ENCODE peak calls at places on chromosomes 7 and 10, in eight cellular contexts. X, Z, A, F, E, G, T and I are unnamed samples.

GRCh38 chr10:62459072-62459471 is 84.9 kb downstream of the ZNF365 start:
- DNase-seq in X (no peak), Z (no peak), A (no peak), F (no peak), E (no peak), G (no peak), T (no peak), I (peak; percentile 83)

GRCh38 chr10:104123397-104123796 is 1.4 kb downstream of the SFR1 start:
- DNase-seq in X (no peak), Z (peak; percentile 38), A (no peak), F (no peak), E (no peak), G (no peak), T (peak; percentile 21), I (peak; percentile 36)

GRCh38 chr10:49284356-49284755 is 14.6 kb upstream of the C10orf71 start:
- DNase-seq in X (no peak), Z (no peak), A (no peak), F (no peak), E (no peak), G (no peak), T (no peak), I (no peak)

GRCh38 chr10:8511026-8511425 is 456.5 kb downstream of the GATA3 start:
- DNase-seq in X (no peak), Z (no peak), A (no peak), F (no peak), E (no peak), G (no peak), T (no peak), I (no peak)

GRCh38 chr10:78754269-78755074 is 314.3 kb upstream of the ZMIZ1 start:
- DNase-seq in X (no peak), Z (no peak), A (peak; percentile 21), F (no peak), E (no peak), G (no peak), T (no peak), I (peak; percentile 54)

GRCh38 chr7:137882261-137882668 is 35.5 kb upstream of the DGKI start:
- DNase-seq in X (peak; percentile 70), Z (peak; percentile 84), A (no peak), F (no peak), E (no peak), G (no peak), T (no peak), I (no peak)

GRCh38 chr7:32169236-32169635 is 99.0 kb upstream of the PDE1C start:
- DNase-seq in X (no peak), Z (no peak), A (no peak), F (no peak), E (no peak), G (no peak), T (no peak), I (peak; percentile 10)

GRCh38 chr10:130777507-130778165 is 533.9 kb downstream of the TCERG1L start:
- DNase-seq in X (no peak), Z (no peak), A (no peak), F (no peak), E (peak; percentile 33), G (no peak), T (no peak), I (no peak)

GRCh38 chr7:121832347-121832746 is 40.6 kb upstream of the PTPRZ1 start:
- DNase-seq in X (no peak), Z (no peak), A (no peak), F (no peak), E (no peak), G (no peak), T (no peak), I (no peak)

DNA sequence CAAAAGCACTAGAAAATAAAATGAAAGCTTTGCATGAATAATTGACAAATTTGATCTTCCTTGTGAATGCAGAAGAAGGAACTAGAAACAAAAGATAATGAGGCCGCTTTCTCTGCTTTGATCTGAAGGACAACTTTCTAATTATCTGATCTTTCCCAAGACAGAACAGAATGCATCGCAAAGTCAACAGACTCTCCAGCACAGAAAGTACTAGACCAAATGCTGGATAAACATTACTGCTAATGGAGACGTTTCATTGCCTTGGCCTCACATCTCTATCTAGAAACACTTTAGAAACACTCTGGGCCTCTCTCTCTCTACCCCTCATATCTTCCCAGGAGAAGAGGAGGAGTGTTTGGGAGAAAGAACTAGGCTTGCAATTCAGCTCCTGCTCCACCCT is 76.4 kb downstream of the LRRC17 start:
- DNase-seq in X (no peak), Z (no peak), A (no peak), F (no peak), E (no peak), G (no peak), T (no peak), I (no peak)
- H3K9me3 ChIP-seq in X (no peaks in the 10 kb centered on the region), Z (no peaks in the 10 kb centered on the region), A (no peaks in the 10 kb centered on the region), F (no peaks in the 10 kb centered on the region), E (no peaks in the 10 kb centered on the region), G (no peaks in the 10 kb centered on the region), T (no peaks in the 10 kb centered on the region), I (no peaks in the 10 kb centered on the region)

GRCh38 chr7:52877240-52877639 is 158.2 kb upstream of the POM121L12 start:
- DNase-seq in X (no peak), Z (no peak), A (no peak), F (no peak), E (no peak), G (no peak), T (no peak), I (no peak)
- H3K9me3 ChIP-seq in X (no peaks in the 10 kb centered on the region), Z (no peaks in the 10 kb centered on the region), A (no peaks in the 10 kb centered on the region), F (no peaks in the 10 kb centered on the region), E (no peaks in the 10 kb centered on the region), G (no peaks in the 10 kb centered on the region), T (no peaks in the 10 kb centered on the region), I (peaks cover 42% of the 10 kb centered on the region)

DNA sequence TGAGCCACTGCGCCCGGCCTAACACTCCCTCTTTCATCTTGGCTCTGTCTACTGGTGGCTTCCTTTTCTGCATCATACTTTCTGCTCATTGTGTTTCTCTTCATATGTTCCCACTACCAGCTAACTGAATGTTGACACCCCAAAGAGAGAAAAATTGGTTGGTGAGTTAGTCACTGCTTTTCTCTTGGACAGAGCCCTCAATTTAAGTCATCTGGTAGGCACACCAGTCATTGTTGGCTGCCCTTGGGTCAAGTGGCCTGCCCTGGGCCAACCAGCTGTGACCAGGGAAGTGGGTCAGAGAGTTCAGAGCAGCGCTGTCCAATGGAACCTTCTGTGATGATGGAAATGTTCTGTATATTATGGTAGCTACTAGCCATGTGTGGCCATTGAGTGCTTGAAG is 52.0 kb downstream of the GRK5 start:
- DNase-seq in X (no peak), Z (no peak), A (no peak), F (no peak), E (no peak), G (no peak), T (no peak), I (no peak)
- H3K9me3 ChIP-seq in X (no peaks in the 10 kb centered on the region), Z (peaks cover 4% of the 10 kb centered on the region), A (no peaks in the 10 kb centered on the region), F (no peaks in the 10 kb centered on the region), E (no peaks in the 10 kb centered on the region), G (no peaks in the 10 kb centered on the region), T (no peaks in the 10 kb centered on the region), I (no peaks in the 10 kb centered on the region)

GRCh38 chr7:158176561-158177173 is 411.0 kb downstream of the PTPRN2 start:
- DNase-seq in X (no peak), Z (no peak), A (no peak), F (no peak), E (no peak), G (no peak), T (no peak), I (no peak)

GRCh38 chr7:158175779-158176178 is 411.8 kb downstream of the PTPRN2 start:
- DNase-seq in X (no peak), Z (no peak), A (no peak), F (no peak), E (no peak), G (no peak), T (no peak), I (no peak)

GRCh38 chr7:158174947-158175346 is 412.7 kb downstream of the PTPRN2 start:
- DNase-seq in X (no peak), Z (no peak), A (no peak), F (no peak), E (no peak), G (no peak), T (no peak), I (no peak)
- H3K9me3 ChIP-seq in X (no peaks in the 10 kb centered on the region), Z (no peaks in the 10 kb centered on the region), A (no peaks in the 10 kb centered on the region), F (no peaks in the 10 kb centered on the region), E (peaks cover 37% of the 10 kb centered on the region), G (no peaks in the 10 kb centered on the region), T (no peaks in the 10 kb centered on the region), I (peaks cover 23% of the 10 kb centered on the region)

GRCh38 chr10:37549054-37549453 is 308.4 kb downstream of the ZNF248 start:
- DNase-seq in X (no peak), Z (no peak), A (no peak), F (no peak), E (no peak), G (no peak), T (no peak), I (no peak)
- H3K9me3 ChIP-seq in X (no peaks in the 10 kb centered on the region), Z (no peaks in the 10 kb centered on the region), A (no peaks in the 10 kb centered on the region), F (no peaks in the 10 kb centered on the region), E (no peaks in the 10 kb centered on the region), G (no peaks in the 10 kb centered on the region), T (no peaks in the 10 kb centered on the region), I (peaks cover 7% of the 10 kb centered on the region)

GRCh38 chr10:42519761-42520460 is 118.5 kb downstream of the ZNF33B start:
- DNase-seq in X (no peak), Z (no peak), A (no peak), F (no peak), E (no peak), G (no peak), T (no peak), I (no peak)
- H3K9me3 ChIP-seq in X (peaks cover 97% of the 10 kb centered on the region), Z (peaks cover 92% of the 10 kb centered on the region), A (peaks cover 9% of the 10 kb centered on the region), F (peaks cover 3% of the 10 kb centered on the region), E (peaks cover 100% of the 10 kb centered on the region), G (peaks cover 14% of the 10 kb centered on the region), T (no peaks in the 10 kb centered on the region), I (peaks cover 81% of the 10 kb centered on the region)

GRCh38 chr7:158000160-158000559 is 587.5 kb downstream of the PTPRN2 start:
- DNase-seq in X (no peak), Z (no peak), A (no peak), F (no peak), E (no peak), G (no peak), T (no peak), I (no peak)

GRCh38 chr7:158003441-158004122 is 584.0 kb downstream of the PTPRN2 start:
- DNase-seq in X (no peak), Z (no peak), A (no peak), F (no peak), E (no peak), G (no peak), T (peak; percentile 57), I (no peak)

GRCh38 chr7:158002486-158003080 is 585.0 kb downstream of the PTPRN2 start:
- DNase-seq in X (no peak), Z (no peak), A (no peak), F (no peak), E (no peak), G (no peak), T (no peak), I (no peak)

GRCh38 chr7:158001621-158002320 is 585.9 kb downstream of the PTPRN2 start:
- DNase-seq in X (no peak), Z (no peak), A (no peak), F (no peak), E (peak; percentile 85), G (no peak), T (no peak), I (no peak)

GRCh38 chr7:158001003-158001402 is 586.6 kb downstream of the PTPRN2 start:
- DNase-seq in X (no peak), Z (no peak), A (no peak), F (no peak), E (no peak), G (no peak), T (no peak), I (no peak)
- H3K9me3 ChIP-seq in X (no peaks in the 10 kb centered on the region), Z (no peaks in the 10 kb centered on the region), A (no peaks in the 10 kb centered on the region), F (no peaks in the 10 kb centered on the region), E (no peaks in the 10 kb centered on the region), G (no peaks in the 10 kb centered on the region), T (no peaks in the 10 kb centered on the region), I (peaks cover 2% of the 10 kb centered on the region)

GRCh38 chr7:64614812-64615211 is 51.1 kb upstream of the ZNF107 start:
- DNase-seq in X (no peak), Z (no peak), A (no peak), F (no peak), E (no peak), G (no peak), T (no peak), I (no peak)
- H3K9me3 ChIP-seq in X (peaks cover 7% of the 10 kb centered on the region), Z (peaks cover 19% of the 10 kb centered on the region), A (no peaks in the 10 kb centered on the region), F (no peaks in the 10 kb centered on the region), E (peaks cover 12% of the 10 kb centered on the region), G (no peaks in the 10 kb centered on the region), T (no peaks in the 10 kb centered on the region), I (peaks cover 44% of the 10 kb centered on the region)